ENCODE peak calls at places on chromosomes 16 and 17, in five cellular contexts. H, E, V, J and O are unnamed samples.

GRCh38 chr16:11510178-11510973 is 76.3 kb downstream of the LITAF start:
- DNase-seq in V (no peak), E (no peak), J (no peak), H (no peak), O (no peak)

GRCh38 chr17:47957591-47958490 is at the start of gene PRR15L:
- DNase-seq in E (no peak), V (peak; percentile 38), H (no peak), J (no peak), O (no peak)

GRCh38 chr17:17911003-17911613 is 61.1 kb downstream of the TOM1L2 start:
- DNase-seq in E (peak; percentile 68), H (peak; percentile 56), J (no peak), V (no peak), O (no peak)

GRCh38 chr16:87006789-87007745 is 310.1 kb downstream of the C16orf95 start:
- DNase-seq in E (no peak), V (no peak), J (peak; percentile 17), H (no peak), O (no peak)

GRCh38 chr16:88948781-88949490 is 28.1 kb downstream of the CBFA2T3 start:
- DNase-seq in J (no peak), E (no peak), V (peak; percentile 2), H (peak; percentile 45), O (no peak)

GRCh38 chr16:8109510-8110369 is 480.6 kb downstream of the TMEM114 start:
- DNase-seq in J (no peak), V (no peak), H (no peak), E (peak; percentile 42), O (no peak)

GRCh38 chr16:11224894-11225676 is 30.9 kb downstream of the SOCS1 start:
- DNase-seq in J (no peak), E (no peak), V (no peak), H (peak; percentile 23), O (no peak)

GRCh38 chr17:83137523-83137922 is 58.1 kb downstream of the METRNL start:
- DNase-seq in V (no peak), H (no peak), J (no peak), E (no peak), O (no peak)

GRCh38 chr17:5793157-5793556 is 208.8 kb upstream of the NLRP1 start:
- DNase-seq in V (no peak), H (no peak), E (no peak), J (no peak), O (no peak)

GRCh38 chr17:29709861-29710849 is 87.4 kb upstream of the CORO6 start:
- DNase-seq in E (no peak), V (peak; percentile 26), J (peak; percentile 13), H (peak; percentile 15), O (no peak)

GRCh38 chr16:9429946-9430345 is 338.5 kb downstream of the HAPSTR1 start:
- DNase-seq in J (no peak), V (no peak), E (no peak), H (no peak), O (no peak)

GRCh38 chr17:9166678-9167077 is 145.4 kb downstream of the NTN1 start:
- DNase-seq in H (no peak), E (no peak), J (no peak), V (no peak), O (no peak)

GRCh38 chr16:30585022-30585399 is 486 bp downstream of the ZNF785 start:
- DNase-seq in V (peak; percentile 11), J (peak; percentile 22), E (no peak), H (no peak), O (no peak)

GRCh38 chr16:88424536-88425230 is 28.4 kb upstream of the ZFPM1 start:
- DNase-seq in E (no peak), V (peak; percentile 19), J (peak; percentile 17), H (peak; percentile 57), O (peak; percentile 10)

GRCh38 chr16:29860218-29860617 is 2.8 kb downstream of the CDIPT start:
- DNase-seq in J (no peak), E (peak; percentile 67), V (no peak), H (no peak), O (no peak)

GRCh38 chr16:68284847-68285246 is 20.5 kb downstream of the SLC7A6 start:
- DNase-seq in H (no peak), E (no peak), V (no peak), J (no peak), O (no peak)

GRCh38 chr17:58318065-58318481 is 10.5 kb downstream of the TSPOAP1 start:
- DNase-seq in E (no peak), H (no peak), J (no peak), V (no peak), O (no peak)

GRCh38 chr16:3789375-3790067 is 72.2 kb upstream of the TRAP1 start:
- DNase-seq in H (no peak), V (no peak), E (no peak), J (no peak), O (no peak)

GRCh38 chr16:85471469-85472431 is 141.4 kb upstream of the GSE1 start:
- DNase-seq in V (peak; percentile 29), H (no peak), E (no peak), J (no peak), O (no peak)

GRCh38 chr17:31530391-31530990 is 139.0 kb downstream of the RAB11FIP4 start:
- DNase-seq in E (no peak), H (no peak), J (no peak), V (no peak), O (no peak)

GRCh38 chr17:44376124-44376523 is 12.5 kb upstream of the FAM171A2 start:
- DNase-seq in J (no peak), V (no peak), E (peak; percentile 52), H (peak; percentile 61), O (no peak)

GRCh38 chr17:75263051-75263450 is 1.4 kb downstream of the MRPS7 start:
- DNase-seq in E (no peak), V (no peak), H (no peak), J (no peak), O (no peak)

GRCh38 chr17:48637323-48638260 is 11.4 kb upstream of the HOXB9 start:
- DNase-seq in J (peak; percentile 68), H (peak; percentile 67), E (no peak), V (peak; percentile 63), O (peak; percentile 58)

GRCh38 chr16:19389246-19389645 is 28.4 kb upstream of the TMC5 start:
- DNase-seq in V (peak; percentile 56), E (peak; percentile 42), H (no peak), J (peak; percentile 24), O (no peak)

GRCh38 chr16:29664133-29664912 is 1.3 kb downstream of the SPN start:
- DNase-seq in V (no peak), E (no peak), J (no peak), H (no peak), O (no peak)

GRCh38 chr17:82723169-82723807 is 6.8 kb downstream of the FN3KRP start:
- DNase-seq in V (no peak), J (no peak), H (no peak), E (no peak), O (no peak)

GRCh38 chr16:69276143-69277115 is 34.7 kb upstream of the VPS4A start:
- DNase-seq in H (peak; percentile 98), V (no peak), E (peak; percentile 29), J (peak; percentile 98), O (peak; percentile 97)

GRCh38 chr17:67578058-67578457 is 139.7 kb upstream of the NOL11 start:
- DNase-seq in V (no peak), J (no peak), E (no peak), H (no peak), O (no peak)

GRCh38 chr16:27432600-27432957 is 30.6 kb downstream of the IL21R start:
- DNase-seq in E (no peak), J (peak; percentile 87), H (peak; percentile 68), V (peak; percentile 71), O (peak; percentile 85)

GRCh38 chr16:8859913-8860881 is 8.6 kb downstream of the CARHSP1 start:
- DNase-seq in J (peak; percentile 42), E (no peak), H (peak; percentile 77), V (no peak), O (peak; percentile 41)

GRCh38 chr17:68707032-68707431 is 105.9 kb upstream of the FAM20A start:
- DNase-seq in H (peak; percentile 89), V (peak; percentile 69), J (peak; percentile 56), E (no peak), O (peak; percentile 35)

GRCh38 chr17:4540224-4541040 is 14.8 kb downstream of the MYBBP1A start:
- DNase-seq in J (no peak), E (no peak), H (no peak), V (no peak), O (no peak)
- TF ChIP-seq CTCF in J (peak; percentile 7), E (peak; percentile 28), H (no peak), V (peak; percentile 28), O (no peak)

DNA sequence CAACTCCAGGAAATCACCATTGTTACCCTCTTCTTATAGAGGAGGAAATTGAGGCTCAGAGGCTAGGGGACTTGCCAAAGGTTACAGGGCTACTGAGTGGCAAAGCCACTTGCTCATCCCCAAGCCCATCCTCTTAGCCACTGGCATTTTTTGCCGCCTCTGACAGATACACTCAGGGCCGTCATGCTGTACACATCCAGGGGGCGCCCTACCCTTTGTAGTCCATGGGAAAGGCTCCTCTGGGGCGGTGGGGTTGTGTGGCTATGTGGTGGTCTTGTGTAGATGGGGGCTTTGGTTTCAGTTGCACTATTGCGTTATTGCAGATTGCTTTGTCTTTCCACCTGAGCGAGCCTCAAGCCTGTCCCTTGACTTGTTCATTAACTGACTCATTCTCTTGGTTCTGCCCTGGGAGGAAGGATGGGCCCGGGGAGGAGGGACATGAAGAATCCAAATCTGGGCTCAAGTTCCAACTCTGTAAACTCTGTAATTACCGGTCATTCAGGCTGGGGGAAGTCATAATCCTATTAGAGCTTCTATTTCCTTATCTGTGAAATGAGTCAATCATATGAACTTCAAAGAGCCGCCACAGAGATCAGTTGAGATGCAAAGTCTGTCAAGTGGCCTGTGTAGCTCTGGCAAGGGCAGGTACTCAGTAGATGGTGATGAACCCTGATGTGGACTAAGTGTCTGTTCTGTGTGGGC is 2.8 kb downstream of the NOS2 start:
- DNase-seq in H (no peak), V (no peak), J (no peak), E (no peak), O (no peak)
- TF ChIP-seq CTCF in H (no peak), V (no peak), J (no peak), E (no peak), O (no peak)

DNA sequence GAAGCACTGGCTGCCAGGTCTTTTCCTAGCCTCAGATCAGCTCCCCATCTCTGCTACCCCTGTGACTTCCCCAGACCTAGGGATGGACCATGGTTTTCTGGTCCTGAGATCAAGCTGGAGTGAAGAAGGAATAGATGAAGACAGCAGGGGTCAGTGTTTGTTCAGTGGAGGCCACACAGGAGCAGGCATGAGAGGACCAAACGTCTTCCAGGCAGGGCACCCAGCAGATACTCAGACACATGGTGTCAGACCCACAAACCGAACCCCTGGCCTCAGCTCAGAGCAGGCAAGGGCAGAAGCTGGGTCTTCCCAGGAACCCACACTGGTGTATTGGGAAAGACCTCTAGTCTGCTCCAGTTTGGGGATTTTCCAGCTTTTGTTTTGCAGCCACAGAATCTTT is 189.7 kb downstream of the IRX5 start:
- DNase-seq in E (no peak), J (no peak), V (peak; percentile 1), H (no peak), O (no peak)
- TF ChIP-seq CTCF in E (peak; percentile 39), J (no peak), V (no peak), H (no peak), O (no peak)

DNA sequence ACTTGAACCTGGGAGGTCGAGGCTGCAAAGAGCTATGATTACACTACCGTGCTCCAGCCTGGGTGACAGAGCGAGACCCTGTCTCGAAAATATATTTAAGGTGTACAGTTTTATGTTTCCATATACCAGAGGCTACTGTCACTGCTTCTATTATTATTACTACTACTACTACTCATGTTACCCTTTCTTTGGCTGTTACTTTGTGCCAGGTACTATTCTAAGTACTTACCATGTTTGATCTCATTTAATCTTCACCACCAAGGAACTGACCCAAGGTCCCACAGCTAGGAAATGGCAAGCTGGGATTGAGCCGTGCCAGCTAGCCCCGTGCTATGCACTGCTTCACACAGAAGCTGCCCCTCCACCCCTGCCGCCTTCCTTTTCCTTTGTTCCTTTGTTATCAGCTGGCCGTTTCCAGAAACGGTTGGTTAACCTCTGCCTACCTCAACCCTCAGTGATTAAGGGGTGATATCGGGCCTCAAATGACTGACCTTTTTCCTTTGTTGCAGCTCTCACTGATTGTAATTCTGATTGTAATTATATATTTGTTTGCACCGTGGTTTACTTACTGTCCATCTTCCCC is 78.4 kb downstream of the ABCC1 start:
- DNase-seq in V (no peak), E (no peak), H (no peak), J (no peak), O (no peak)
- TF ChIP-seq CTCF in V (no peak), E (no peak), H (no peak), J (no peak), O (no peak)